ENCODE peak calls at places on chromosomes 5 and 9, in nine cellular contexts. U is gastrocnemius medialis, D is kidney tubule cell, S is Right ventricle myocardium superior, P is ACHN, G is AG08395, T is renal cortical epithelial cell, A is EL, F is mesenchymal stem cell. Z is an unnamed sample.

GRCh38 chr9:121670447-121670846 is 19.0 kb downstream of the DAB2IP start:
- DNase-seq in A (peak), F (no peak), D (peak), G (no peak), T (peak), S (peak), U (peak), P (no peak), Z (no peak)

GRCh38 chr5:171308453-171309275 is at the start of gene TLX3:
- DNase-seq in S (no peak), A (peak), G (no peak), F (peak), D (peak), P (no peak), U (no peak), T (peak), Z (no peak)

GRCh38 chr5:68432682-68433081 is 217.1 kb downstream of the PIK3R1 start:
- DNase-seq in D (peak), P (no peak), U (no peak), G (no peak), S (no peak), A (no peak), F (no peak), T (no peak), Z (no peak)

GRCh38 chr9:130183133-130183762 is 11.0 kb downstream of the NCS1 start:
- DNase-seq in G (peak), U (no peak), P (peak), A (peak), S (no peak), T (peak), F (peak), D (peak), Z (peak)

GRCh38 chr5:131641494-131641893 is 6.5 kb upstream of the RAPGEF6 start:
- DNase-seq in G (no peak), F (no peak), D (no peak), A (no peak), S (no peak), T (no peak), P (no peak), U (no peak), Z (no peak)

GRCh38 chr9:38373679-38374078 is 18.8 kb upstream of the ALDH1B1 start:
- DNase-seq in A (no peak), P (no peak), F (no peak), S (no peak), D (no peak), G (no peak), U (no peak), T (no peak), Z (no peak)

GRCh38 chr9:29285818-29286217 is 1712.5 kb upstream of the C9orf72 start:
- DNase-seq in P (peak), U (no peak), D (peak), F (no peak), T (no peak), S (no peak), G (no peak), A (peak), Z (no peak)

GRCh38 chr9:31032206-31032605 is 1352.2 kb upstream of the ACO1 start:
- DNase-seq in T (no peak), D (no peak), S (no peak), U (no peak), P (no peak), A (no peak), F (no peak), G (no peak), Z (no peak)

GRCh38 chr9:121990600-121991304 is 102.4 kb downstream of the TTLL11 start:
- DNase-seq in U (no peak), P (no peak), A (no peak), F (no peak), G (no peak), T (no peak), D (no peak), S (no peak), Z (no peak)

GRCh38 chr5:176889321-176890280 is 9.5 kb downstream of the HK3 start:
- DNase-seq in T (no peak), P (no peak), D (no peak), G (no peak), S (peak), U (no peak), F (no peak), A (no peak), Z (peak)

GRCh38 chr9:109781541-109782197 is 1.7 kb downstream of the PALM2AKAP2 start:
- DNase-seq in D (no peak), S (no peak), F (peak), U (peak), A (peak), P (no peak), G (no peak), T (no peak), Z (no peak)

GRCh38 chr5:159210306-159210722 is 961 bp upstream of the RNF145 start:
- DNase-seq in S (no peak), F (no peak), T (peak), U (no peak), P (no peak), D (no peak), A (no peak), G (no peak), Z (no peak)

GRCh38 chr9:87198716-87199115 is 251.4 kb upstream of the GAS1 start:
- DNase-seq in A (peak), D (no peak), F (no peak), U (no peak), P (no peak), S (no peak), T (peak), G (no peak), Z (no peak)

GRCh38 chr5:28009526-28010025 is 971.2 kb upstream of the CDH9 start:
- DNase-seq in S (no peak), P (no peak), T (no peak), A (no peak), F (no peak), G (no peak), U (no peak), D (peak), Z (no peak)

GRCh38 chr5:75885849-75886596 is 168.8 kb upstream of the POC5 start:
- DNase-seq in A (peak), F (no peak), U (no peak), D (peak), P (peak), S (no peak), T (no peak), G (no peak), Z (no peak)

GRCh38 chr5:90802695-90803317 is 244.2 kb downstream of the ADGRV1 start:
- DNase-seq in D (peak), U (no peak), A (peak), G (peak), P (peak), T (peak), S (no peak), F (peak), Z (no peak)

GRCh38 chr5:137847699-137848098 is 20.0 kb upstream of the MYOT start:
- DNase-seq in D (no peak), A (no peak), P (no peak), T (no peak), U (peak), G (no peak), S (no peak), F (no peak), Z (no peak)

GRCh38 chr5:68315679-68316271 is 100.2 kb downstream of the PIK3R1 start:
- DNase-seq in S (no peak), A (no peak), F (no peak), T (peak), P (no peak), G (no peak), D (peak), U (no peak), Z (no peak)

GRCh38 chr5:62780888-62781287 is 202.3 kb downstream of the LRRC70 start:
- DNase-seq in S (no peak), G (no peak), P (no peak), A (no peak), F (no peak), U (no peak), D (no peak), T (no peak), Z (no peak)

GRCh38 chr9:138068601-138069035 is 191.0 kb downstream of the CACNA1B start:
- DNase-seq in U (peak), P (no peak), F (no peak), D (no peak), G (no peak), T (no peak), A (no peak), S (no peak), Z (peak)

GRCh38 chr9:75921403-75922127 is 31.1 kb downstream of the PCSK5 start:
- DNase-seq in P (no peak), S (no peak), A (no peak), F (no peak), G (no peak), T (no peak), U (no peak), D (no peak), Z (no peak)